ENCODE peak calls at places on chromosomes 6 and 20, in seven cellular contexts. C, U, D, V, N, R and P are unnamed samples.

GRCh38 chr20:32966382-32966781 is 37.9 kb downstream of the SUN5 start:
- DNase-seq in V (no peak), R (no peak), U (no peak), C (no peak), D (no peak), N (no peak), P (no peak)

GRCh38 chr6:82273295-82273694 is 25.8 kb upstream of the IBTK start:
- DNase-seq in D (no peak), C (no peak), V (no peak), R (no peak), U (no peak), N (no peak), P (no peak)

GRCh38 chr20:34017610-34018009 is 23.9 kb downstream of the RALY start:
- DNase-seq in U (no peak), D (no peak), C (no peak), N (no peak), V (no peak), R (no peak), P (peak; percentile 35)

GRCh38 chr6:105443941-105444340 is 41.1 kb upstream of the PREP start:
- DNase-seq in D (no peak), U (no peak), R (no peak), V (no peak), N (no peak), C (no peak), P (no peak)

GRCh38 chr20:35275741-35276251 is 2.1 kb downstream of the MMP24OS start:
- DNase-seq in D (no peak), V (no peak), R (no peak), C (no peak), N (no peak), U (no peak), P (no peak)

GRCh38 chr20:36301359-36302119 is 4.6 kb upstream of the DLGAP4 start:
- DNase-seq in D (no peak), U (no peak), V (no peak), C (no peak), R (no peak), N (no peak), P (no peak)

GRCh38 chr20:31606928-31607639 is 2.0 kb downstream of the ID1 start:
- DNase-seq in C (peak; percentile 80), V (no peak), D (peak; percentile 68), R (peak; percentile 65), N (no peak), U (no peak), P (peak; percentile 74)

GRCh38 chr6:106858653-106859092 is 115.9 kb downstream of the CD24 start:
- DNase-seq in R (no peak), C (no peak), N (no peak), D (no peak), V (no peak), U (no peak), P (peak; percentile 92)

GRCh38 chr6:90369024-90369519 is 72.4 kb upstream of the BACH2 start:
- DNase-seq in U (no peak), C (peak; percentile 80), D (peak; percentile 71), R (no peak), V (peak; percentile 82), N (peak; percentile 53), P (peak; percentile 81)

GRCh38 chr20:61123751-61124368 is 128.2 kb upstream of the CDH4 start:
- DNase-seq in D (no peak), N (no peak), U (no peak), V (no peak), C (no peak), R (no peak), P (no peak)

GRCh38 chr20:57398231-57398821 is 7.1 kb downstream of the RBM38 start:
- DNase-seq in V (no peak), N (peak; percentile 97), C (no peak), R (peak; percentile 69), U (no peak), D (no peak), P (no peak)

GRCh38 chr6:162229093-162229492 is 498.5 kb downstream of the PRKN start:
- DNase-seq in D (no peak), U (no peak), V (no peak), N (no peak), C (no peak), R (no peak), P (no peak)

GRCh38 chr20:40286991-40287531 is 402.0 kb downstream of the MAFB start:
- DNase-seq in N (no peak), C (no peak), V (peak; percentile 83), D (no peak), U (peak; percentile 94), R (peak; percentile 55), P (peak; percentile 92)

GRCh38 chr20:10404959-10405530 is 29.0 kb downstream of the MKKS start:
- DNase-seq in N (no peak), C (no peak), D (no peak), U (no peak), V (no peak), R (no peak), P (no peak)
- H3K4me3 ChIP-seq in N (no peak overlapping the region), C (no peak overlapping the region), D (no peak overlapping the region), U (no peak overlapping the region), V (no peak overlapping the region), R (no peak overlapping the region), P (no peak overlapping the region)

GRCh38 chr6:31660224-31660997 is at the start of gene C6orf47:
- DNase-seq in U (peak; percentile 78), V (peak; percentile 88), D (peak; percentile 78), C (peak; percentile 94), R (peak; percentile 90), N (peak; percentile 76), P (peak; percentile 76)
- H3K36me3 ChIP-seq in U (no peaks in the 10 kb centered on the region), V (peaks cover 24% of the 10 kb centered on the region), D (peaks cover 41% of the 10 kb centered on the region), C (peaks cover 61% of the 10 kb centered on the region), R (no peaks in the 10 kb centered on the region), N (peaks cover 13% of the 10 kb centered on the region), P (peaks cover 12% of the 10 kb centered on the region)

DNA sequence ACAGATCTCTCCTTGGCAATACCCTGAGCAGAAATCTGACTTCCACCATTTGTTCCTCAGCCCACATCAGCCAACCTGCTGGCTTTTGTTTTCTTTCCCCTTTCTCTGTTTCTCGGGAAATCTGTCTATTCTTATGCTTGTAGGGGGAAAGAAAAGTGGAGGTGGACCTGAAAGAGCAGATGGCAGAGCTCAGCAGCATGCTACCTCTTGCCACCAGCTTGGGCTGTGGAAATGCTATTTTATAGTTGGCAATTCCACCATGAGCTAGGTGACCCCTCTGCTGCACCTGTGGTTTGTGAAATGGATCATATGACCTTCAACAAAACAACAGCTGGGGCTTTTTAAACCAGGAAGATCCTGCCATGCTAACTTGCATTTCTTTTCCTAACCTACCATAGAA is 6.8 kb upstream of the SPATS1 start:
- DNase-seq in C (no peak), R (no peak), D (no peak), V (no peak), U (no peak), N (no peak), P (no peak)
- H3K27me3 ChIP-seq in C (peaks cover 34% of the 10 kb centered on the region), R (no peaks in the 10 kb centered on the region), D (no peaks in the 10 kb centered on the region), V (no peaks in the 10 kb centered on the region), U (no peaks in the 10 kb centered on the region), N (no peaks in the 10 kb centered on the region), P (peaks cover 10% of the 10 kb centered on the region)

GRCh38 chr20:2301164-2301622 is 5.4 kb downstream of the TGM3 start:
- DNase-seq in N (no peak), D (no peak), C (peak; percentile 29), R (peak; percentile 71), V (peak; percentile 60), U (no peak), P (no peak)
- H3K4me3 ChIP-seq in N (no peak overlapping the region), D (no peak overlapping the region), C (no peak overlapping the region), R (no peak overlapping the region), V (no peak overlapping the region), U (no peak overlapping the region), P (no peak overlapping the region)

DNA sequence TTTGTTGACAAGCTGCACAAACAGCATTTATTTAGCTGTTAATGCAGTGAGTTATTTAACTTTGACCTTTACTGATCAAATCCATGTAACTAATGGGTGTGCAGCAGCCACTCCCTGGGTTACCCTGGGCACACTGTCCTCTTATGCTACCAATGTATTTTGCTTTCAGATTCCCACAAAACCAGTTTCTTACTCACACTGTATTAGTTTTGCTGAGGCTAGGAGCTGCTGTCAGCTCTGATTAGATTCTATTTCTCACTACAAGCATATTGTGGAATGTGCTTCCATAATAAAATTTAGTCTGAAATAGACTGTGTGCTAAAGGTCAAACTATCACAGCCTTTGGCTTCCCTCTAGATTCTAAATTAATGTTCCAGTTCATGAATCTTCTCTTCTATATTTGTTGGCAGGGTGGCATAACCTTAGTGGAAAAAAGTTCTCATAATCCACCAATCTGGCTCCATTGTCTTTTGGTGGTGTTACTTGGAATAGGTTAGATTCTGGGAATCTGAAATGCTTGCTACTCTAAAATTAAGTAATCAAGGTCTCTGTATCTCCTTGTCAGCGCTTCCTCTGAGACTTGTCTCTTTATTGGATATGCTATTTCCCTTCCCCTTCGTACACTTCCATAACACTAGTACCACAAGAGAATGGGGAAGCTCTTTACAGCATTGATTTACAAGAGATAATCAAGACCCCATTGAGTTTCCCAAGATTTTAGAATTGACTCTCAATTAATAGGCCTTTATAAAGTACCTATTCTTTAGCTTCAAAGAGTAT is 280.0 kb downstream of the ADGB start:
- DNase-seq in D (no peak), V (no peak), C (no peak), U (no peak), R (no peak), N (no peak), P (no peak)
- H3K36me3 ChIP-seq in D (no peaks in the 10 kb centered on the region), V (no peaks in the 10 kb centered on the region), C (no peaks in the 10 kb centered on the region), U (no peaks in the 10 kb centered on the region), R (no peaks in the 10 kb centered on the region), N (no peaks in the 10 kb centered on the region), P (no peaks in the 10 kb centered on the region)

GRCh38 chr20:58722379-58722778 is 29.8 kb downstream of the NPEPL1 start:
- DNase-seq in U (no peak), D (no peak), R (no peak), N (no peak), V (no peak), C (no peak), P (no peak)

GRCh38 chr20:58722877-58723627 is 30.5 kb downstream of the NPEPL1 start:
- DNase-seq in R (no peak), D (no peak), V (no peak), C (no peak), N (no peak), U (peak; percentile 17), P (no peak)

GRCh38 chr20:58720890-58721289 is 28.3 kb downstream of the NPEPL1 start:
- DNase-seq in U (peak; percentile 19), R (no peak), V (no peak), N (no peak), C (no peak), D (no peak), P (no peak)

GRCh38 chr20:58723628-58723984 is 31.0 kb downstream of the NPEPL1 start:
- DNase-seq in V (no peak), N (no peak), U (no peak), D (no peak), R (no peak), C (no peak), P (no peak)

DNA sequence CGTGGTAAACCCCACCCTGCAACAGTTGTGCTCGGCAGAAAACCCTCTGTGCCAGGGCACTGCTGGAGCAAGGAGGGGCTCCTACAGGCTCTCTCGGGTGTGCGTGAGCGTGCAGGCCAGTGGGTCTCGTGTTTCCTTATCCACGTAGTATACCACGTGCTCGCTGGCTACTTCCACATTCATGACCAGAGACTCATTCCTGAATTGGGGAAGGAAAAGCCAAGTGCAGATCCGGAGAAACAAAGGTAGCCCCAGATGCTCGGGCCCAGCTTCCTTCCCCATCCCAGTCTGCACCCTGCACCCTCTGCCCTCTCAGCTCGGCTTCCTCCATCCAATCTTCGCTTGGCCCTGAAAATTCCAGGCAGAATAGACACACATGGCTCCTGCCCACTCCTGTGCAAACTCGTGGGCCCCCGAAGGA is 29.4 kb downstream of the NPEPL1 start:
- DNase-seq in U (peak; percentile 45), D (no peak), V (peak; percentile 76), C (no peak), N (no peak), R (peak; percentile 45), P (no peak)
- H3K27me3 ChIP-seq in U (peaks cover 7% of the 10 kb centered on the region), D (no peaks in the 10 kb centered on the region), V (no peaks in the 10 kb centered on the region), C (peaks cover 58% of the 10 kb centered on the region), N (peaks cover 5% of the 10 kb centered on the region), R (no peaks in the 10 kb centered on the region), P (peaks cover 5% of the 10 kb centered on the region)

GRCh38 chr6:149044394-149044965 is 273.0 kb upstream of the TAB2 start:
- DNase-seq in C (no peak), V (no peak), N (no peak), U (no peak), D (no peak), R (no peak), P (peak; percentile 68)
- H3K4me3 ChIP-seq in C (no peak overlapping the region), V (no peak overlapping the region), N (no peak overlapping the region), U (no peak overlapping the region), D (no peak overlapping the region), R (no peak overlapping the region), P (no peak overlapping the region)